ENCODE peak calls at places on chromosome 9, in four cellular contexts. F is foreskin melanocyte, D is Calu3, S is lower lobe of right lung. O is an unnamed sample.

GRCh38 chr9:37908283-37908682 is 4.4 kb upstream of the SLC25A51 start:
- DNase-seq in F (no peak), D (no peak), S (no peak), O (no peak)

GRCh38 chr9:71716138-71716909 is 52.0 kb downstream of the CEMIP2 start:
- DNase-seq in F (no peak), D (no peak), S (no peak), O (no peak)

GRCh38 chr9:99807276-99807852 is 14.3 kb upstream of the NR4A3 start:
- DNase-seq in F (peak), D (peak), S (peak), O (peak)

GRCh38 chr9:135946392-135946994 is 14.7 kb downstream of the UBAC1 start:
- DNase-seq in F (no peak), D (no peak), S (no peak), O (no peak)

GRCh38 chr9:12815895-12816294 is 41.1 kb downstream of the LURAP1L start:
- DNase-seq in F (no peak), D (no peak), S (no peak), O (no peak)

GRCh38 chr9:133525677-133526076 is 918 bp upstream of the MYMK start:
- DNase-seq in F (no peak), D (no peak), S (no peak), O (peak)

GRCh38 chr9:105973811-105974407 is 279.6 kb downstream of the TMEM38B start:
- DNase-seq in F (no peak), D (no peak), S (no peak), O (no peak)

GRCh38 chr9:81671880-81672280 is 17.5 kb downstream of the TLE1 start:
- DNase-seq in F (no peak), D (no peak), S (peak), O (peak)

GRCh38 chr9:89686134-89686533 is 81.3 kb downstream of the GADD45G start:
- DNase-seq in F (no peak), D (no peak), S (no peak), O (peak)

GRCh38 chr9:16221822-16222547 is 648.5 kb downstream of the BNC2 start:
- DNase-seq in F (no peak), D (no peak), S (no peak), O (no peak)

GRCh38 chr9:16873131-16873787 is 2.8 kb upstream of the BNC2 start:
- DNase-seq in F (no peak), D (no peak), S (no peak), O (no peak)

GRCh38 chr9:87516222-87516930 is 18.7 kb downstream of the DAPK1 start:
- DNase-seq in F (peak), D (peak), S (peak), O (no peak)

GRCh38 chr9:137085918-137086530 is 761 bp upstream of the MAN1B1 start:
- DNase-seq in F (peak), D (no peak), S (peak), O (peak)

GRCh38 chr9:128153947-128154695 is 4.9 kb downstream of the LCN2 start:
- DNase-seq in F (no peak), D (peak), S (peak), O (no peak)